ENCODE peak calls at places on chromosomes 2 and 18, in five cellular contexts. C, M, Q, R and U are unnamed samples.

GRCh38 chr2:161122772-161123530 is 37.3 kb upstream of the TANK start:
- DNase-seq in C (no peak), M (no peak), Q (peak), R (peak), U (peak)

GRCh38 chr2:20061476-20061875 is 10.0 kb upstream of the LAPTM4A start:
- DNase-seq in C (no peak), M (no peak), Q (no peak), R (peak), U (no peak)

GRCh38 chr2:37711831-37712230 is 40.4 kb upstream of the CDC42EP3 start:
- DNase-seq in C (no peak), M (no peak), Q (peak), R (peak), U (peak)

GRCh38 chr18:50297621-50298442 is 10.3 kb upstream of the CXXC1 start:
- DNase-seq in C (peak), M (peak), Q (peak), R (peak), U (peak)

GRCh38 chr2:20250436-20250835 is 25.5 kb upstream of the SDC1 start:
- DNase-seq in C (no peak), M (no peak), Q (no peak), R (no peak), U (no peak)

GRCh38 chr2:18047114-18047695 is 168.7 kb downstream of the KCNS3 start:
- DNase-seq in C (no peak), M (no peak), Q (no peak), R (no peak), U (no peak)

GRCh38 chr2:31004252-31004651 is 134.0 kb downstream of the GALNT14 start:
- DNase-seq in C (no peak), M (no peak), Q (peak), R (peak), U (no peak)

GRCh38 chr2:71843391-71843850 is 304.2 kb downstream of the CYP26B1 start:
- DNase-seq in C (no peak), M (no peak), Q (peak), R (peak), U (peak)

GRCh38 chr2:158502984-158503383 is 46.2 kb downstream of the PKP4 start:
- DNase-seq in C (no peak), M (no peak), Q (no peak), R (peak), U (peak)

GRCh38 chr2:177972782-177973181 is 99.8 kb downstream of the PDE11A start:
- DNase-seq in C (no peak), M (no peak), Q (no peak), R (no peak), U (no peak)

GRCh38 chr18:23307567-23308295 is 145.4 kb upstream of the RIOK3 start:
- DNase-seq in C (no peak), M (no peak), Q (peak), R (peak), U (peak)

GRCh38 chr2:122136071-122136470 is 380.6 kb downstream of the TSN start:
- DNase-seq in C (no peak), M (no peak), Q (peak), R (peak), U (peak)

GRCh38 chr2:69717902-69718301 is 24.0 kb upstream of the ANXA4 start:
- DNase-seq in C (no peak), M (no peak), Q (no peak), R (peak), U (peak)

GRCh38 chr2:30655660-30656059 is 151.6 kb downstream of the CAPN13 start:
- DNase-seq in C (no peak), M (no peak), Q (no peak), R (peak), U (peak)

GRCh38 chr2:196592912-196593881 is 46.3 kb upstream of the CCDC150 start:
- DNase-seq in C (peak), M (no peak), Q (peak), R (peak), U (peak)

GRCh38 chr18:33841221-33841967 is 263.4 kb downstream of the ASXL3 start:
- DNase-seq in C (no peak), M (no peak), Q (no peak), R (no peak), U (no peak)

GRCh38 chr2:240376739-240377138 is 58.7 kb upstream of the GPC1 start:
- DNase-seq in C (no peak), M (no peak), Q (no peak), R (no peak), U (no peak)

GRCh38 chr2:98892871-98893270 is 43.2 kb downstream of the CRACDL start:
- DNase-seq in C (no peak), M (peak), Q (no peak), R (no peak), U (no peak)

GRCh38 chr2:16069933-16070647 is 129.7 kb downstream of the MYCN start:
- DNase-seq in C (no peak), M (no peak), Q (no peak), R (no peak), U (no peak)

GRCh38 chr2:111072220-111072871 is 48.4 kb upstream of the BCL2L11 start:
- DNase-seq in C (no peak), M (no peak), Q (peak), R (peak), U (peak)

DNA sequence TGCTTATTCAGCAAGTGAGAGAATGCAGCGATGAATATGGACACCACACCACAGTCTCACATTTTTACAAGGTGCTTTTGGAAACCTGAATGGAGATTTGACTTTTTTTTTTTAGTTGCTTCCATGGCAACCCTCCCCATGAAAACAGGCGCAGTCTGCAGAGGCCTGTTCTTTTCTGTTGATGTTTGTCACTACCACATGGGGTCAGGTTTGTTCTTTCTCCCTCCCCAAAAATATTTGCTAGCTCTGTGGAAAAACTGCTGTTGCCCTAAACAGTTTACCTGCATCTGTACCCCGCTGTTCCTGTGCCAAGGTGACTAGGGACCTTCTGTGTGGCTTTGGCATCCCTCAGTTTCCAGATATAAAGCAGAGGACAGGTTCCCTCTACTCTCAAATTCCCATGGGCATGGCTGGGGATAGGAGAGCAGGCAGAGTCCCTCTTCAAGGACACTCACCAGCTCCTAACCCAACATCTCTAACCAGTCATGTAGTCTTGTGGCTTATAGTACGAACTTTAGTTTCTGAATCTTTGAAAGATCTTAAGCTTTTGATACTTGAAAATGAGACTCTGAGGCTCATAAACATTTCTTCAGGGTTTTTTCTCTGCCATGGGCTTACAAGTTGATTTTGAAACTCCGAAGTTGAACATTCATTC is 14.7 kb upstream of the MAPRE2 start:
- DNase-seq in C (no peak), M (no peak), Q (no peak), R (no peak), U (no peak)
- TF ChIP-seq CTCF in C (no peak), M (no peak), Q (no peak), R (no peak), U (peak)

DNA sequence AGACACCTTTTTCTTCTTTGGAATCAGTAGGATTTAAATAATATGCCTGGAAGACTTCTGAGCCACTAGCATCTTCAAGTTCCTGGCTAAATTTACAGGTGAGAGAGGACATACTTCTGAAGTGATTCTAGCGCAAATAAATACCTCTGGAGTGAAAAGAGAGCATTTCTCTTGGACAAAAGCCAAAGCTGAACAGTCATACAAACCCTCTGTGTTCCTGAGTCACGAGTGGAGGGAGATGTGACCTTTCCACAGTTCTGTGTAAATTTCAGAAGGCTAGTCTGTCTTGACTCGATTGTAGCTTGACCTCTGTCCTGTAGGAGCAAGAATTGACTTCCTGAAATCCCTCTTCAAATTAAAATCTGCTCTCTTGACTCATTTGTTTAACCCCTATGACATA is 79.4 kb upstream of the GCFC2 start:
- DNase-seq in C (no peak), M (no peak), Q (peak), R (peak), U (no peak)
- H3K4me3 ChIP-seq in C (no peak), M (no peak), Q (no peak), R (no peak), U (no peak)

GRCh38 chr2:237685408-237685807 is 58.0 kb downstream of the LRRFIP1 start:
- DNase-seq in C (no peak), M (no peak), Q (peak), R (peak), U (peak)
- TF ChIP-seq CTCF in C (no peak), M (no peak), Q (peak), R (peak), U (peak)

GRCh38 chr2:223222397-223222796 is 170.4 kb downstream of the KCNE4 start:
- DNase-seq in C (no peak), M (no peak), Q (peak), R (peak), U (no peak)
- H3K4me3 ChIP-seq in C (no peak), M (no peak), Q (no peak), R (no peak), U (no peak)

DNA sequence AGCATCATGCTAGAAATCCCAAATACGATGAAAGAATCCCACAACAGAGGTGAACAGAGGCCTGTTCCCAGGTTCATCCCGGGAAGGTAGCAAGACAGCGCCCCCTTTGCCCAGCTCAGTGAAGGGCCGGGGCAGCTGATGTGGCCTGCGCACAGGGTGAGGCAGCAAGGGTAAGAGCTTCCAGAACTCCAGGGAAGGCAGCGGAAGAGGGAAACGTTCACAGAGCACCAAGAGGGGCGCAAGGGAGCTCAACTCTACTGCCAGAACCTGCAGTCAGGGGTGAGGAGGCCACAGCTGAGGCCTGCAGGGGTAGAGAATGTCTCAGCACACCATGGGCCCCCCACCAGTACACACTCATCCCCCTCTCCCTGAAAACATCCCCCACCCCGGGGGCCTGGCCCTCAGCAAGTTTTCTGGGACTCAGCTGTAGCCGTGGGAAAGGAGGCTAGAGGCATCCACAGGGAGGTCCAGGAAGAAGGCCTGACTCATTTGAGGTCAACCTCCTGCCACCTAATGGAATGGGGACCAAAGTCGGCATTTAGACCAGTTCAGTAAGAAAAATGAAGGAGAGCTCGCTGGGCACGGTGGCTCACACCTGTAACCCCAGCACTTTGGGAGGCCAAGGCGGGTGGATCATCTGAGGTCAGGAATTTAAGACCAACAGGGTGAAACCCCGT is 95.6 kb upstream of the ASAP2 start:
- DNase-seq in C (no peak), M (no peak), Q (peak), R (peak), U (peak)
- TF ChIP-seq CTCF in C (no peak), M (no peak), Q (peak), R (peak), U (peak)

DNA sequence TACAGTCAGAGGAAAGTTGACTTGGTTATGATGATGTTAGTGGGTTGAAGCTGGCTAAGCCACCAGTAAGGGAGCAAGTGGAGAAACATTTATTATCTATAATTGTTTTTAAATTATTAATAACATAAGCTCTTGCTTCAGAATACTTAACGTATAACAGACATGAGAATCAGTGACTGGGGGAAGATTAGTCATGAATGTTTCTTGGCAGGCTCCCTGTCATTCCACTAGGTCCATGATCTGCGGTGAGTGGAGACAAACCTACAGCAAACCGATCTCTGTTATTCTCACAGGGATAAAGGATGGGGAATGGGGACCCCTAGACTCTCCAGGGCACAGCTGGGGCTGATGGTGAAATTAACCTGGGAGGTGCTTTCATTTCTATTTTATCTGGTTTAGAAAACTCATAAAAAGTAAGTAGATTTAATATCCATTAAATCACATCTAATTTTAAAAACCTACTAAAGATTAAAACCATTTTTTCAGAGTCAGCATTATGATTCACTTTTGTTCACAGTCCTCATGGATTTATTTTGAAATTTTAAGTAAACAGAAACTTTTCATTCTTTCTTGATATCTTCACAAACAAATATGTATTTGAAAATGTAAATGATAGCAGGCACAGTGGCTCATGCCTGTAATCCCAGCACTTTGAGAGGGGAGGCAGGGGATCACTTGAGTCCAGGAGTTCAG is 420.3 kb downstream of the PTPRM start:
- DNase-seq in C (no peak), M (no peak), Q (peak), R (peak), U (peak)
- H3K4me3 ChIP-seq in C (no peak), M (no peak), Q (no peak), R (no peak), U (no peak)

GRCh38 chr2:174350018-174350417 is 15.3 kb downstream of the SP9 start:
- DNase-seq in C (no peak), M (no peak), Q (no peak), R (no peak), U (peak)
- TF ChIP-seq CTCF in C (no peak), M (no peak), Q (peak), R (peak), U (peak)

GRCh38 chr2:137963535-137964065 is 673 bp upstream of the HNMT start:
- DNase-seq in C (no peak), M (no peak), Q (no peak), R (no peak), U (no peak)
- H3K4me3 ChIP-seq in C (peak), M (peak), Q (no peak), R (no peak), U (peak)